ENCODE peak calls at places on chromosome 2, in six cellular contexts. T is HepG2, O is IMR-90, L is H1, C is HCT116, B is GM12878. Z is an unnamed sample.

GRCh38 chr2:189082576-189082975 is 97.0 kb downstream of the COL5A2 start:
- DNase-seq in O (peak; percentile 86), L (no peak), B (no peak), C (no peak), T (no peak), Z (no peak)

GRCh38 chr2:165440367-165440766 is 29.1 kb upstream of the CSRNP3 start:
- DNase-seq in L (no peak), O (peak; percentile 4), T (no peak), C (no peak), B (no peak), Z (peak; percentile 36)

GRCh38 chr2:45890819-45891218 is 239.3 kb downstream of the PRKCE start:
- DNase-seq in B (peak; percentile 44), O (no peak), T (no peak), C (no peak), L (no peak), Z (no peak)

GRCh38 chr2:1248187-1248586 is 165.1 kb upstream of the TPO start:
- DNase-seq in L (no peak), O (no peak), C (no peak), B (no peak), T (no peak), Z (no peak)

GRCh38 chr2:47225061-47225783 is 70.1 kb upstream of the STPG4 start:
- DNase-seq in L (no peak), B (no peak), O (peak; percentile 88), C (peak; percentile 3), T (peak; percentile 97), Z (peak; percentile 88)

GRCh38 chr2:239930378-239930777 is 94.8 kb downstream of the NDUFA10 start:
- DNase-seq in B (no peak), L (no peak), C (no peak), T (no peak), O (no peak), Z (no peak)

GRCh38 chr2:18218160-18218933 is 339.9 kb downstream of the KCNS3 start:
- DNase-seq in C (no peak), T (no peak), L (no peak), O (no peak), B (no peak), Z (no peak)

GRCh38 chr2:159776321-159776720 is 21.7 kb downstream of the CD302 start:
- DNase-seq in L (no peak), O (no peak), B (no peak), C (no peak), T (no peak), Z (no peak)

GRCh38 chr2:39468574-39469331 is 31.7 kb upstream of the MAP4K3 start:
- DNase-seq in C (no peak), T (peak; percentile 42), L (no peak), O (peak; percentile 48), B (no peak), Z (peak; percentile 18)

GRCh38 chr2:31335921-31336570 is 78.5 kb downstream of the XDH start:
- DNase-seq in B (no peak), T (no peak), L (no peak), C (no peak), O (peak; percentile 86), Z (no peak)

GRCh38 chr2:127584516-127585033 is 49.1 kb downstream of the MYO7B start:
- DNase-seq in T (no peak), B (no peak), L (no peak), C (no peak), O (no peak), Z (no peak)

GRCh38 chr2:127585270-127585807 is 49.9 kb downstream of the MYO7B start:
- DNase-seq in C (no peak), T (no peak), O (no peak), B (no peak), L (no peak), Z (no peak)

GRCh38 chr2:127586136-127586535 is 50.7 kb downstream of the MYO7B start:
- DNase-seq in C (no peak), O (no peak), L (no peak), B (no peak), T (no peak), Z (no peak)

GRCh38 chr2:127588241-127588640 is 52.8 kb downstream of the MYO7B start:
- DNase-seq in C (no peak), O (no peak), T (no peak), B (no peak), L (no peak), Z (no peak)

DNA sequence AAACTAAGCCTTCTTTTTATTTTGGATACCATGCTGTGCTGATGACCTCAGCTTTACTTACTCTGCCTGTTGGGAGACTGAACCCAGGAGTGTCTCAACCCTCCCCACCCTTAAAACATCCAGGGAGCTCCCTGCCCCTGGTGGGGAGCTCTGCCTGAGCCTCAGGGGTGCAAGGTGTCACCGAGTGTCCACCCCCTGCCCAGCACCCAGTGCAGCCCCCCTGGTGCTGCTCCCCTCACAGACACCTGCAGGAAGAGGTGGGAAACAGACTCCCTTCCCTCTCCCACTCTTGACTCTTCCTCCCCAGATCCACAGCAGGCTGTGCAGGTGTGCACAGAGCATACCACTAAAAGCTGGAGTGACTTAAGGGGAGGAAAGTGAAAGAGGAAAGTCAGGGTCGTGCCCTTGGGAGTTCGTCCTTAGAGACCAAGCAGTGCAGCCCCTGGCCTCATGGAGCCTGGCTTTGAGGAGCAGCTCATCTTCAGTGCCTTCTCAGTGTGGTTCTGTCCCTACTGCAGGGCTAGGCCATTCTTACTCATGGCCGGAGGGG is 51.3 kb downstream of the MYO7B start:
- DNase-seq in O (no peak), B (no peak), C (no peak), T (no peak), L (no peak), Z (no peak)
- H2AFZ ChIP-seq in O (no peak overlapping the region), B (no peak overlapping the region), C (no peak overlapping the region), T (no peak overlapping the region), L (no peak overlapping the region), Z (no peak overlapping the region)

DNA sequence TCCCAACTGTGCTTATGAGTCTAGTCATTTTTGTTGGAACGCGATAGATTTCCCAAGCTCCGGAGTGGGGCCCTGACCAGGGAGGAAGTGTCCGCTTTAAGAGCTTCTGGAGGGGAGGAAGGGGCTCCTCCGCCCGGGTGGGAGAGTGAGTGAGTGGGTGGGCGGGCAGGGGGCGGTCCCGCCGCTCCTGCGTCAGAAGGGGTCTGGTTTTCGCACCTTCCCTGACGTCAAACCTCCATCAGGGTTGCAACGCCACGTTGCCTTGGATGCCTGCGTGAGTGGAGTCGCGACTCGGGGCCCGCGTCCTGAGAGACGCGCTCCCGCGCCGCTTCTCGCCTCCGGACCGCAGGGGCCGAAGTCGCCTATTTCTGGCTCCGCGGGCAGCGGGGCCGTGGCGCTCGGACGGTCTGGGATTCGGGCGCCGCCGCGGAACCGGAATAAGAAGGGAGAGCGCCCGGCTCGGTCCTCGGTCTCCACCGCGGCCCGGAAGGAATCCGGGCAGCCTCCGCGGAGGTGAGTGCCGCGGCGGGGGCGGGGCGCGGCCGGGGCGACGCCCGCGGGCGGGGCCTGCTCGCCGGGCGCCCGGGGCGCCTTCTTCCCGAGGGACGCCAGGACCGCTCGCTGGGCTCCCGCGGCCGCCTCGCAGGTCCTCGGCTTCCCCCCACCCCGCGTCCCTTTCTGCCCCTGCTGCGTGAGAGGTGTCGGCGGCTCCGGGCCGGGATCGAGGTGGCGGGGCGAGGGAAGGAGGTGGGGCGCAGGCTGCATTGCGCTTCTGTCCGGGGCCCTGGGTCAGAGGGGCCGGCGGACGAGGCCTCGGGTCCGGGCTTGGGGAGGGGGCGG is at the start of gene ZDBF2:
- DNase-seq in T (no peak), O (peak; percentile 81), C (no peak), L (no peak), B (no peak), Z (peak; percentile 73)
- TF ChIP-seq POLR2A in T (peak; percentile 16), O (peak; percentile 76), C (no peak), L (peak; percentile 31), B (peak; percentile 76), Z (peak; percentile 62)

DNA sequence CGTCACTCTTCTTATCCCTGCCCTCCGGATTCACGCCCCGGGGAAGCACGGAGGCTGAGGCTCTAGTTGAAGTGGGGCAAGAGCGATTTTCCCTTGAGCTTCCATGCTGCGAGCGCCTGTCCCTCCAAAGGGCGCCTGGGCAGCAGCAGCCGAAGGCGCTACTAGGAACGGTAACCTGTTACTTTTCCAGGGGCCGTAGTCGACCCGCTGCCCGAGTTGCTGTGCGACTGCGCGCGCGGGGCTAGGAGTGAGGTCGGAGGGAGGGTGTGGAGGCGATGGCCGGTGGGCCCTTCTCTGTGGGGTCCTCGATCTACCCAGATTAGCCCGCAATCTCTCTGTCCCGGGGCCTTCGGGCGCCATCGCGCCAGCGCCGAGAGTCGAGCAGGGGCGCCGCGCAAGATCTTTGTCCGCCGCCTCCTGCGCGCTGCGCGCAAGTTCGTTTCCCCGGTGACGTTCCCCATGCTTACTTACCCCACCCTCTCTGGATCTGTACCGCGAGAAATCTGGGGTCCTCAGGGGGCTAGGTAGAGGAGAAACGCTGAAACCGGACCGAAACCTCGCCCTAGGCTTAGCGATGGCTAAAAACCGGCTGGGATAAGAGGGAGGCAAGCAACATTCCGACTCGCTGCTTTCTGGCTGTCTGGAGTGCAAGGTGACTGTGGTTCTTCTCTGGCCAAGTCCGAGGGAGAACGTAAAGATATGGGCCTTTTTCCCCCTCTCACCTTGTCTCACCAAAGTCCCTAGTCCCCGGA is 736 bp downstream of the GAD1 start:
- DNase-seq in L (no peak), C (no peak), T (no peak), B (no peak), O (peak; percentile 5), Z (peak; percentile 40)
- H2AFZ ChIP-seq in L (peak overlapping the region; percentile 7), C (peak overlapping the region; percentile 99), T (no peak overlapping the region), B (peak overlapping the region; percentile 64), O (peak overlapping the region; percentile 81), Z (peak overlapping the region; percentile 34)

DNA sequence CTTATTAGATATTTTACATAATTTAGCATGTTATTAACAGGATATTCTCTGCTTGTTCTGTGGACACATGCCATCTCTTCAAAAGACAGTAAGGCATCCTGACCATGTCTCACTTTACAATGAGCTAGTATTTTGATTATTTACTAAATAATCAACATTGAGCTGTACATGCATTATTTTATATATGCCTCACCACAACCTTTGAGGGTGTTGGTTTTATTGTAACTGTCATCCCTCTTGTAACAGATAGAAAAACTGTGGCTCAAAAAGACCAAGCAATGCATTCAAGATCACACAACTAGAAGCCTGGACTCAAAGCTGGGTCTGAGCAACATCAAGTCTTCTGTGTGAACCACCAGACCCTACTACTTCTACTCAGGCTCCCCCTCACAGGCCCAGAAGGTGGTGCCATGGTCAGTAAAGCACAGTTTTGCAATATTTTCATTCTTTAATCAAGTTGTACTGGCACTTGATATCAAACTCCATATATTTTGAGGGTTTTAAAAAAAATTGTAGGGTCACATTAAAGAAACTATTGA is 105.1 kb upstream of the ARL5A start:
- DNase-seq in B (no peak), L (no peak), C (no peak), T (no peak), O (no peak), Z (no peak)
- TF ChIP-seq POLR2A in B (no peak), L (no peak), C (no peak), T (no peak), O (no peak), Z (no peak)

DNA sequence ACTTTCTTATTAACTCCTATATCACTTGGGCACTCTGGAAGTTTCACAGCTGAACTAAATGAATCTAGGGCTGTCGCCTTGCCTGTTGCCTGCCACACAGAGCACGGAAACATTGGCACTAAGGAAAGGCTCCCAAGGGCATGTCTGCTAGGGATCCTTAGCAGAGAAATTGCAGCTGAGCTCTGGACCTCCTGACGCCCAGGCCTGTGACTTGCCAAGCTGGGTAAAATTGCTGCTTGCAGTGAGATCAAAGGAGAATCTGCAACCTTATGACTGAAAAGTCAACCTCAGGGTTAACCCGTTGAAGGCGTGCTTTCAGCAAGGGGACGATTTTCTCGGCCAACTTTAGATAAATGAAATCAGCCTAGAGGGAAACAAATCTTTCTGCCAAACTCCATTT is 189.8 kb downstream of the NCK2 start:
- DNase-seq in L (no peak), O (no peak), T (peak; percentile 66), C (no peak), B (no peak), Z (no peak)
- H2AFZ ChIP-seq in L (no peak overlapping the region), O (no peak overlapping the region), T (no peak overlapping the region), C (no peak overlapping the region), B (no peak overlapping the region), Z (no peak overlapping the region)

GRCh38 chr2:136909777-136910176 is 144.4 kb downstream of the THSD7B start:
- DNase-seq in O (no peak), C (no peak), L (no peak), B (no peak), T (no peak), Z (no peak)
- TF ChIP-seq POLR2A in O (no peak), C (no peak), L (no peak), B (no peak), T (no peak), Z (no peak)